ENCODE peak calls at places on chromosome 1, in nine cellular contexts. Y is T-helper 1 cell, E is T47D, P is epithelial cell of prostate, Q is AG04450, T is tibial artery, V is kidney tubule cell, R is HepG2, F is T follicular helper cell. G is an unnamed sample.

GRCh38 chr1:94608142-94608851 is 66.7 kb upstream of the F3 start:
- DNase-seq in F (no peak), E (no peak), V (peak), R (peak), Q (no peak), Y (no peak), T (no peak), P (no peak), G (no peak)

GRCh38 chr1:31957701-31958674 is 19.8 kb upstream of the PTP4A2 start:
- DNase-seq in Y (peak), R (no peak), T (no peak), F (no peak), E (no peak), V (no peak), P (no peak), Q (no peak), G (no peak)

GRCh38 chr1:32818804-32819541 is 1.5 kb downstream of the S100PBP start:
- DNase-seq in Y (no peak), F (no peak), T (no peak), R (no peak), V (no peak), Q (no peak), P (no peak), E (no peak), G (no peak)

GRCh38 chr1:3721955-3722465 is 30.2 kb upstream of the CCDC27 start:
- DNase-seq in P (no peak), V (no peak), R (no peak), Y (no peak), E (no peak), Q (no peak), T (no peak), F (no peak), G (no peak)

GRCh38 chr1:156090822-156091188 is 8.5 kb upstream of the MEX3A start:
- DNase-seq in Y (peak), Q (peak), E (peak), T (peak), V (peak), R (peak), P (no peak), F (peak), G (peak)

GRCh38 chr1:36523850-36524249 is 41.1 kb upstream of the CSF3R start:
- DNase-seq in P (no peak), R (no peak), V (no peak), E (no peak), Q (no peak), Y (no peak), T (no peak), F (no peak), G (no peak)

GRCh38 chr1:44266400-44267344 is 53.4 kb downstream of the DMAP1 start:
- DNase-seq in Y (no peak), F (no peak), Q (no peak), E (no peak), P (no peak), R (no peak), T (no peak), V (no peak), G (no peak)

GRCh38 chr1:37498872-37499617 is 15.5 kb downstream of the MEAF6 start:
- DNase-seq in P (no peak), F (no peak), R (no peak), Y (no peak), V (peak), E (no peak), T (no peak), Q (no peak), G (no peak)

GRCh38 chr1:205973377-205974232 is 29.6 kb downstream of the RAB7B start:
- DNase-seq in P (no peak), T (no peak), Q (no peak), F (no peak), V (no peak), Y (no peak), R (no peak), E (no peak), G (no peak)

G was measured in AG08396.